ENCODE peak calls at places on chromosomes 3 and 15, in four cellular contexts. L, Q, R and V are unnamed samples.

GRCh38 chr3:27728195-27729087 is 6.3 kb upstream of the EOMES start:
- DNase-seq in L (peak), Q (no peak), R (no peak), V (peak)

GRCh38 chr15:44596511-44597010 is 59.6 kb downstream of the EIF3J start:
- DNase-seq in R (no peak), L (no peak), Q (no peak), V (no peak)

GRCh38 chr15:100890850-100891249 is 11.2 kb downstream of the ALDH1A3 start:
- DNase-seq in L (no peak), R (no peak), Q (no peak), V (no peak)

GRCh38 chr3:55704521-55704920 is 217.4 kb upstream of the WNT5A start:
- DNase-seq in Q (peak), R (peak), L (no peak), V (no peak)

GRCh38 chr3:183844606-183845005 is 19.2 kb upstream of the MAP6D1 start:
- DNase-seq in Q (peak), R (peak), L (no peak), V (no peak)

GRCh38 chr15:53416219-53416940 is 343.1 kb downstream of the WDR72 start:
- DNase-seq in Q (no peak), L (no peak), R (no peak), V (no peak)

GRCh38 chr3:59161048-59161447 is 111.2 kb upstream of the CFAP20DC start:
- DNase-seq in Q (no peak), R (no peak), L (no peak), V (no peak)

GRCh38 chr3:123258811-123259420 is 57.2 kb downstream of the SEC22A start:
- DNase-seq in R (peak), Q (peak), L (no peak), V (peak)

GRCh38 chr3:39141211-39141995 is 12.0 kb downstream of the CSRNP1 start:
- DNase-seq in Q (peak), L (no peak), R (peak), V (peak)

GRCh38 chr15:67305506-67305905 is 50.9 kb downstream of the IQCH start:
- DNase-seq in R (no peak), Q (no peak), L (no peak), V (no peak)

GRCh38 chr3:168847293-168847883 is 751.7 kb upstream of the GOLIM4 start:
- DNase-seq in R (peak), Q (peak), L (peak), V (peak)

GRCh38 chr3:55567615-55568014 is 80.5 kb upstream of the WNT5A start:
- DNase-seq in Q (peak), R (peak), L (no peak), V (no peak)

GRCh38 chr15:44710236-44711088 is 661 bp downstream of the PATL2 start:
- DNase-seq in Q (peak), L (no peak), R (peak), V (no peak)

GRCh38 chr3:29171583-29171990 is 109.3 kb upstream of the RBMS3 start:
- DNase-seq in R (peak), L (peak), Q (peak), V (no peak)

GRCh38 chr3:53190659-53191058 is 29.6 kb downstream of the PRKCD start:
- DNase-seq in L (no peak), Q (no peak), R (no peak), V (no peak)

GRCh38 chr15:70083423-70083822 is 14.3 kb downstream of the TLE3 start:
- DNase-seq in Q (no peak), R (no peak), L (peak), V (no peak)

GRCh38 chr3:156840826-156841689 is 14.9 kb downstream of the LEKR1 start:
- DNase-seq in Q (no peak), R (no peak), L (no peak), V (no peak)

GRCh38 chr15:78392430-78392829 is 45.6 kb upstream of the IREB2 start:
- DNase-seq in R (no peak), L (no peak), Q (no peak), V (peak)

GRCh38 chr15:79282371-79283251 is at the start of gene ANKRD34C:
- DNase-seq in L (peak), R (no peak), Q (no peak), V (peak)

GRCh38 chr3:55770077-55770476 is 283.0 kb upstream of the WNT5A start:
- DNase-seq in Q (no peak), R (no peak), L (no peak), V (peak)

GRCh38 chr15:57496946-57497944 is 94.5 kb upstream of the MYZAP start:
- DNase-seq in R (peak), Q (no peak), L (no peak), V (no peak)

GRCh38 chr3:134149286-134149685 is 101.4 kb downstream of the RYK start:
- DNase-seq in Q (no peak), R (no peak), L (no peak), V (no peak)

GRCh38 chr3:32457971-32458471 is 44.6 kb downstream of the CMTM6 start:
- DNase-seq in L (no peak), Q (no peak), R (no peak), V (no peak)

GRCh38 chr15:80034633-80035032 is 24.8 kb upstream of the ZFAND6 start:
- DNase-seq in R (no peak), L (no peak), Q (no peak), V (no peak)

GRCh38 chr3:110243081-110243480 is 828.5 kb upstream of the NECTIN3 start:
- DNase-seq in L (no peak), R (peak), Q (peak), V (no peak)

GRCh38 chr15:90598053-90598577 is 68.4 kb downstream of the CRTC3 start:
- DNase-seq in L (peak), Q (no peak), R (no peak), V (no peak)

GRCh38 chr3:123229145-123229544 is 27.4 kb downstream of the SEC22A start:
- DNase-seq in Q (peak), L (no peak), R (no peak), V (peak)

GRCh38 chr3:192303235-192303634 is 424.1 kb downstream of the FGF12 start:
- DNase-seq in Q (no peak), R (no peak), L (peak), V (no peak)

GRCh38 chr3:177622520-177622919 is 425.2 kb upstream of the TBL1XR1 start:
- DNase-seq in L (no peak), R (no peak), Q (no peak), V (no peak)

GRCh38 chr3:123688241-123688747 is 103.4 kb upstream of the HACD2 start:
- DNase-seq in L (no peak), Q (peak), R (peak), V (no peak)

GRCh38 chr3:126347543-126348161 is 9.6 kb downstream of the KLF15 start:
- DNase-seq in Q (no peak), L (no peak), R (no peak), V (no peak)

GRCh38 chr15:96130734-96131133 is 199.8 kb upstream of the NR2F2 start:
- DNase-seq in R (no peak), L (no peak), Q (no peak), V (no peak)

GRCh38 chr3:138455801-138456716 is 21.6 kb downstream of the ESYT3 start:
- DNase-seq in L (no peak), R (peak), Q (no peak), V (no peak)

GRCh38 chr3:176650478-176650877 is 546.8 kb downstream of the TBL1XR1 start:
- DNase-seq in R (peak), Q (peak), L (no peak), V (no peak)

GRCh38 chr3:89372456-89372855 is 265.0 kb downstream of the EPHA3 start:
- DNase-seq in R (peak), Q (no peak), L (no peak), V (no peak)

GRCh38 chr3:55746808-55747413 is 259.8 kb upstream of the WNT5A start:
- DNase-seq in R (no peak), Q (peak), L (no peak), V (peak)

DNA sequence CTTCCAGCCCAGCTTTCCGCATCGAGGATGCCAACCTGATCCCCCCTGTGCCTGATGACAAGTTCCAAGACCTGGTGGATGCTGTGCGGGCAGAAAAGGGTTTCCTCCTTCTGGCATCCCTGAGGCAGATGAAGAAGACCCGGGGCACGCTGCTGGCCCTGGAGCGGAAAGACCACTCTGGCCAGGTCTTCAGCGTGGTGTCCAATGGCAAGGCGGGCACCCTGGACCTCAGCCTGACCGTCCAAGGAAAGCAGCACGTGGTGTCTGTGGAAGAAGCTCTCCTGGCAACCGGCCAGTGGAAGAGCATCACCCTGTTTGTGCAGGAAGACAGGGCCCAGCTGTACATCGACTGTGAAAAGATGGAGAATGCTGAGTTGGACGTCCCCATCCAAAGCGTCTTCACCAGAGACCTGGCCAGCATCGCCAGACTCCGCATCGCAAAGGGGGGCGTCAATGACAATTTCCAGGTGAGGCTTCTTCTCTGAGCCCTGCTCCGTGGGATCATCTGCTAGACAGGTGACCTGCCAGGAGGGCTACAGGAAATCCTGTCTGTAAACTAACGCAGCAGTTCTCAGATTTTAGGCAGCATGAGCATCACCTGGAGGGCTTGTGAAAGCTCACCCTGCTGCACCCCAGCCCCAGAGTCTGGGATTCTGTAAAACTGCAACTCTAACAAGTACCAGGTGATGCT is 1.6 kb downstream of the THBS1 start:
- DNase-seq in R (no peak), L (no peak), Q (peak), V (no peak)
- H3K9ac ChIP-seq in R (peak), L (no peak), Q (peak), V (peak)

GRCh38 chr15:40873625-40874561 is at the start of gene RHOV:
- DNase-seq in R (peak), Q (peak), L (peak), V (peak)
- H3K9ac ChIP-seq in R (peak), Q (no peak), L (no peak), V (peak)

DNA sequence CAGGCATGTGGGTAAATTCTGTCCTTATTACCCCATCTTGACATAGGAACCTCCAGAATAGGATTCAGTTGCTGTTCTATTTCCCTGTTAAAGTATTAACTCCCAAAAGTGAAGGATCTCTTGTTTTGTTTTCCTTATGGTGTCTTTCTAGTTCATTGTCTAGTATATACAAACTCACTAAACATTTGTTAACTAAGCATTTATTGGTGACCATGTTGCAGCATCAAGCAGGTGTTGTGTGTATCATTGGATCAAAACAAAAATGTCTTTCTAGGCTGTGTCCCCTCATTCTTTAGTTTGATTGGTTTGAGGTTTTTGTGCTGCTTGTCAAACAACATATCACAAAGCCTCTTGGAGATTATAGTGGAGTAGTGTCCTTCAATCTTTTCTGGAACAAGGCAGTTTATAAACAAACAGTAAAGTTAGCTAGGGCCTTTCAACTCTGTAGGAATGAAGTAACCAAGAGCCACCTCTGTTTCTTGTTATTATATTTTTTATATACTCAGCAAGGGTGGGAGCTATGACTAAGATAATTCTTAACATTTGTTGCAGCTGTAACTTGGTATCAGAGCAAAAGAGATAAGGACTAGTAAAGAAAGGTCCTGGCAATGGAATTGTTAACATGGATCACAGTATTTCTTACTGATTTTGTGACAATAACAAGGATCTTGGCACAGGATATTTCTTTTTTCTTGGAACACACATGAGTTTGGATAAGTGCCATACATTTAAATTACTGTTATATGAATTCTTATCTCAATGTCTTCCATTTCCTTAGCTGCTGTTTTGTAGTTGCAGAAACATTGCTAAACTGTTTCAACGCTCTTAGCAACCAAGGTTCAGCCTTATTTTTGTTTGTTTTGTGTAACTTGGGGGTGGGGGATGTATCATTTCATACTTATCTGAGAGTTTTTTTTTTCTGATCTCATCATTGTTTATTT is 49.3 kb downstream of the TMOD3 start:
- DNase-seq in L (no peak), R (peak), Q (peak), V (no peak)
- H3K9ac ChIP-seq in L (no peak), R (peak), Q (no peak), V (peak)

DNA sequence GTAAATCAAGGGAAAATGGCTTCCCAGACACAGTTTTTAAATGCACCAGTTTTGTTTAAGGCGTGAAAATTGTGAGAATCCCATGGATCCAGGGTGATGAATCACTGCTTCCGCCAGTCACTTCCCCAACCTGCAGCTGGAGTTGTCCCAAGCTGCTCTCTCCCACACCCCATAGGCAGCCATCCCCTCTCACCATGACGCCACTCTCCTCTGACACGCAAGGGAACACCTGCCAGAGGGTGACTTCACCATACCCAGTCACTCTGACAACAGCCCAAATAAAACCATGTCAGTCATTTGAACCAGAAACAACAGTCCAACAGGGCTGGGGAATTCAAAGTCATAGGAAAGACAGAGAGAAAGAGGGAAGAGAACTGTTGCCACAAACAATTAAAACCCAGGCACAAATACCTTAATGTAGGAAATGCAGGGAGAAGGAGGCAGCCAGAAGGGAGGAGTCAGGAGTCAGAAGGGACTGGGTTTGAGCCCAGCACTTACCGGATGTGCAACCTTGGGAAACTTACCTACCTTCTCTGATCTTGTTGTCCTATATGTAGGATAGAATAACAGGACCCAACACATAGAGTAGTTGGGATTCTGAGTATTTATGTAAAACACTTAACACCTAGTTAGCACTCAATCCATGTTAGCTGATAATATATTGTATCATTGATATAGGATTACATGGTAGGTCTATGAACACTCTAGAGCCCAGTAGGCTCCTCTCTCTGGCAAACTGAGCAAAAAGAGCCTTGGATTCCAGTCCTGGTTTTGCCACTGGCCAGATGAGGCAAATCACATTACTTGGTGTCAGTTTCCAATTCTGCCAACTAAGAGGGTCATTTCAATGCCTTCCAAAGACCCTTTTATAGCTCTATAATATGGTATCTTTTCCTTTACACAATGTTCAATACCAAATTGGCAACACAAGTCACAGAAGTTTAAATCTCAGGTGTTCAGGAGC is 326.3 kb upstream of the ICE2 start:
- DNase-seq in L (no peak), R (peak), Q (peak), V (no peak)
- H3K9ac ChIP-seq in L (no peak), R (peak), Q (no peak), V (no peak)

GRCh38 chr3:49500408-49501257 is 30.6 kb downstream of the DAG1 start:
- DNase-seq in Q (peak), R (peak), L (no peak), V (no peak)
- H3K9ac ChIP-seq in Q (peak), R (peak), L (no peak), V (peak)

GRCh38 chr3:78634316-78634715 is 1133.5 kb downstream of the ROBO1 start:
- DNase-seq in L (no peak), R (peak), Q (peak), V (no peak)
- H3K9ac ChIP-seq in L (no peak), R (no peak), Q (no peak), V (no peak)

GRCh38 chr3:71048948-71049347 is 534.6 kb downstream of the FOXP1 start:
- DNase-seq in R (no peak), Q (no peak), L (no peak), V (no peak)

GRCh38 chr3:71047616-71048531 is 535.7 kb downstream of the FOXP1 start:
- DNase-seq in R (no peak), Q (no peak), L (no peak), V (no peak)

GRCh38 chr3:71045212-71045916 is 538.2 kb downstream of the FOXP1 start:
- DNase-seq in Q (no peak), R (no peak), L (no peak), V (no peak)

GRCh38 chr3:71046791-71047190 is 536.7 kb downstream of the FOXP1 start:
- DNase-seq in Q (no peak), R (no peak), L (no peak), V (no peak)

GRCh38 chr3:71045917-71046282 is 537.6 kb downstream of the FOXP1 start:
- DNase-seq in L (no peak), R (no peak), Q (no peak), V (no peak)
- H3K9ac ChIP-seq in L (no peak), R (no peak), Q (no peak), V (no peak)

GRCh38 chr3:66380200-66380932 is 120.5 kb downstream of the LRIG1 start:
- DNase-seq in L (no peak), R (no peak), Q (no peak), V (no peak)
- H3K9ac ChIP-seq in L (no peak), R (no peak), Q (no peak), V (no peak)

GRCh38 chr3:140941434-140942220 is at the start of gene SLC25A36:
- DNase-seq in Q (peak), R (peak), L (peak), V (peak)

GRCh38 chr3:140948460-140949249 is 7.0 kb downstream of the SLC25A36 start:
- DNase-seq in R (no peak), L (no peak), Q (no peak), V (no peak)

GRCh38 chr3:140942221-140943104 is 827 bp downstream of the SLC25A36 start:
- DNase-seq in L (peak), R (peak), Q (peak), V (peak)

GRCh38 chr3:140941090-140941433 is 574 bp upstream of the SLC25A36 start:
- DNase-seq in R (no peak), Q (no peak), L (no peak), V (no peak)

GRCh38 chr3:140943781-140944547 is 2.3 kb downstream of the SLC25A36 start:
- DNase-seq in Q (no peak), L (no peak), R (no peak), V (no peak)
- H3K9ac ChIP-seq in Q (no peak), L (peak), R (peak), V (peak)